ENCODE peak calls at places on chromosomes 5 and 9, in ten cellular contexts. J, D, S, V, C, R, I, L, Y and H are unnamed samples.
A peak's percentile ranks its signal among the peaks of the same experiment; 100 is the strongest.

GRCh38 chr5:58412081-58412480 is 47.8 kb downstream of the PLK2 start:
- DNase-seq in J (no peak), D (no peak), S (no peak), V (no peak), C (no peak), R (no peak), I (no peak), L (no peak), Y (no peak), H (no peak)

GRCh38 chr9:29556746-29557145 is 1983.5 kb upstream of the C9orf72 start:
- DNase-seq in J (no peak), D (no peak), S (no peak), V (no peak), C (no peak), R (no peak), I (no peak), L (no peak), Y (no peak), H (no peak)

GRCh38 chr5:67205981-67206380 is 9.4 kb upstream of the CD180 start:
- DNase-seq in J (no peak), D (no peak), S (no peak), V (no peak), C (no peak), R (no peak), I (no peak), L (no peak), Y (no peak), H (no peak)

GRCh38 chr5:16493261-16493660 is 27.7 kb upstream of the ZNF622 start:
- DNase-seq in J (no peak), D (no peak), S (no peak), V (no peak), C (peak; percentile 56), R (no peak), I (no peak), L (no peak), Y (no peak), H (no peak)

GRCh38 chr5:98468188-98468869 is 305.1 kb upstream of the RGMB start:
- DNase-seq in J (no peak), D (no peak), S (no peak), V (no peak), C (peak; percentile 19), R (no peak), I (peak; percentile 45), L (no peak), Y (no peak), H (no peak)

GRCh38 chr5:33761139-33761538 is 130.7 kb downstream of the ADAMTS12 start:
- DNase-seq in J (no peak), D (no peak), S (no peak), V (no peak), C (no peak), R (no peak), I (peak; percentile 40), L (no peak), Y (no peak), H (no peak)

GRCh38 chr5:147479431-147479830 is 30.4 kb downstream of the DPYSL3 start:
- DNase-seq in J (no peak), D (no peak), S (no peak), V (no peak), C (no peak), R (no peak), I (peak; percentile 31), L (no peak), Y (no peak), H (no peak)

GRCh38 chr9:17810728-17811634 is 232.1 kb downstream of the SH3GL2 start:
- DNase-seq in J (peak; percentile 67), D (no peak), S (no peak), V (peak; percentile 75), C (peak; percentile 18), R (no peak), I (peak; percentile 74), L (peak; percentile 54), Y (peak; percentile 17), H (peak; percentile 78)

GRCh38 chr9:111036068-111036789 is 2.0 kb downstream of the LPAR1 start:
- DNase-seq in J (no peak), D (no peak), S (peak; percentile 84), V (peak; percentile 17), C (no peak), R (no peak), I (peak; percentile 68), L (peak; percentile 49), Y (peak; percentile 21), H (peak; percentile 82)

GRCh38 chr5:111999286-111999685 is 242.3 kb upstream of the NREP start:
- DNase-seq in J (no peak), D (no peak), S (no peak), V (no peak), C (no peak), R (no peak), I (peak; percentile 46), L (no peak), Y (no peak), H (no peak)

GRCh38 chr5:154786414-154786813 is 31.2 kb downstream of the LARP1 start:
- DNase-seq in J (no peak), D (no peak), S (no peak), V (no peak), C (no peak), R (no peak), I (no peak), L (no peak), Y (no peak), H (no peak)